ENCODE peak calls at places on chromosome 1, in ten cellular contexts. A is NCI-H2081; C is stimulated activated CD4-positive, alpha-beta T cell treated with anti-CD3 and anti-CD28 coated beads, Interleukin-12 subunit alpha, Interleukin-12 subunit beta, amount 100 ng/mL, for 4 hours; S is WTC11; W is stimulated activated CD8-positive, alpha-beta memory T cell treated with anti-CD3 and anti-CD28 coated beads, Interleukin-12 subunit alpha, Interleukin-12 subunit beta, amount 100 ng/mL, for 4 hours; F is small intestine; M is kidney epithelial cell; N is tibial nerve; J is NB4; P is lung. T is an unnamed sample.

GRCh38 chr1:62090016-62090415 is 104.6 kb upstream of the L1TD1 start:
- DNase-seq in P (no peak), N (no peak), J (no peak), A (no peak), M (no peak), C (no peak), S (no peak), F (no peak), W (no peak), T (peak)

GRCh38 chr1:201742476-201742875 is 86.5 kb upstream of the IPO9 start:
- DNase-seq in N (peak), M (no peak), W (no peak), F (no peak), C (no peak), J (peak), P (no peak), A (no peak), S (no peak), T (no peak)

GRCh38 chr1:221998186-221998612 is 256.3 kb upstream of the DUSP10 start:
- DNase-seq in P (no peak), A (no peak), M (no peak), C (no peak), F (no peak), N (no peak), J (no peak), W (no peak), S (no peak), T (no peak)

GRCh38 chr1:45687753-45688737 is at the start of gene TMEM69:
- DNase-seq in A (peak), J (peak), M (no peak), N (peak), W (peak), F (peak), S (peak), P (peak), C (peak), T (peak)

GRCh38 chr1:203299180-203299579 is 6.1 kb upstream of the BTG2 start:
- DNase-seq in J (no peak), A (no peak), N (no peak), M (no peak), S (no peak), F (no peak), P (no peak), W (no peak), C (no peak), T (no peak)

GRCh38 chr1:113058861-113059441 is 14.0 kb upstream of the LRIG2 start:
- DNase-seq in C (no peak), W (no peak), S (no peak), A (no peak), P (no peak), J (no peak), F (no peak), N (no peak), M (peak), T (no peak)

GRCh38 chr1:156608981-156609380 is 7.7 kb upstream of the GPATCH4 start:
- DNase-seq in W (peak), M (no peak), A (peak), J (peak), N (no peak), C (peak), S (peak), P (no peak), F (peak), T (peak)

GRCh38 chr1:230537456-230537855 is 104.8 kb upstream of the COG2 start:
- DNase-seq in P (no peak), W (no peak), N (no peak), A (no peak), S (peak), M (no peak), F (no peak), J (peak), C (no peak), T (peak)

GRCh38 chr1:219938706-219939105 is 10.3 kb upstream of the SLC30A10 start:
- DNase-seq in N (no peak), S (no peak), F (peak), J (no peak), M (peak), A (no peak), W (no peak), P (no peak), C (no peak), T (no peak)

GRCh38 chr1:93909146-93910050 is at the start of gene GCLM:
- DNase-seq in F (peak), P (peak), M (peak), W (peak), S (peak), J (peak), A (peak), C (peak), N (peak), T (peak)

T was measured in iPS-NIHi11.